ENCODE peak calls at places on chromosome 1, in six cellular contexts. U, O, B, K, J and Z are unnamed samples.
A peak's percentile ranks its signal among the peaks of the same experiment; 100 is the strongest.

GRCh38 chr1:39326836-39327235 is 122.3 kb downstream of the MACF1 start:
- DNase-seq in K (no peak), U (no peak), B (no peak), O (no peak), J (no peak), Z (no peak)

GRCh38 chr1:205189162-205189561 is 22.3 kb downstream of the DSTYK start:
- DNase-seq in B (no peak), U (no peak), J (no peak), O (no peak), K (no peak), Z (no peak)

GRCh38 chr1:33466159-33466558 is 6.3 kb upstream of the ZSCAN20 start:
- DNase-seq in K (no peak), J (no peak), O (peak; percentile 24), U (no peak), B (no peak), Z (no peak)

GRCh38 chr1:217253985-217254384 is 376.9 kb downstream of the GPATCH2 start:
- DNase-seq in U (no peak), K (no peak), B (no peak), J (no peak), O (no peak), Z (no peak)

GRCh38 chr1:218568962-218569530 is 223.9 kb downstream of the TGFB2 start:
- DNase-seq in K (no peak), B (no peak), U (no peak), J (no peak), O (no peak), Z (no peak)

GRCh38 chr1:6602669-6603423 is at the start of gene KLHL21:
- DNase-seq in K (peak; percentile 85), B (peak; percentile 65), O (peak; percentile 87), J (peak; percentile 78), U (peak; percentile 76), Z (peak; percentile 79)

GRCh38 chr1:169692766-169693460 is 18.5 kb downstream of the SELL start:
- DNase-seq in U (peak; percentile 82), K (no peak), J (no peak), O (no peak), B (no peak), Z (no peak)

GRCh38 chr1:201457508-201457960 is 11.5 kb downstream of the PHLDA3 start:
- DNase-seq in B (no peak), O (peak; percentile 56), J (no peak), K (no peak), U (no peak), Z (no peak)

GRCh38 chr1:1937549-1938275 is 18.6 kb upstream of the TMEM52 start:
- DNase-seq in U (no peak), B (no peak), J (no peak), K (no peak), O (no peak), Z (no peak)

GRCh38 chr1:166457700-166458099 is 290.9 kb upstream of the FAM78B start:
- DNase-seq in O (no peak), K (no peak), U (no peak), B (no peak), J (no peak), Z (no peak)

GRCh38 chr1:98963359-98963758 is 41.3 kb downstream of the PLPPR5 start:
- DNase-seq in K (no peak), O (no peak), J (no peak), U (no peak), B (no peak), Z (no peak)